ENCODE peak calls at places on chromosomes 13 and 19, in four cellular contexts. K is mammary epithelial cell, L is fibroblast of pulmonary artery, N is foreskin fibroblast. Y is an unnamed sample.

GRCh38 chr19:9039728-9040127 is 29.5 kb upstream of the MUC16 start:
- DNase-seq in K (peak), L (no peak), N (no peak), Y (no peak)

GRCh38 chr19:49391581-49392399 is 3.7 kb downstream of the KASH5 start:
- DNase-seq in K (peak), L (peak), N (peak), Y (peak)

GRCh38 chr13:36157475-36157874 is 26.3 kb upstream of the DCLK1 start:
- DNase-seq in K (no peak), L (no peak), N (no peak), Y (no peak)

GRCh38 chr13:22789027-22789593 is 391.7 kb upstream of the SGCG start:
- DNase-seq in K (no peak), L (no peak), N (no peak), Y (no peak)

GRCh38 chr13:102903659-102904407 is 58.0 kb downstream of the ERCC5 start:
- DNase-seq in K (peak), L (peak), N (no peak), Y (peak)

GRCh38 chr13:28657784-28658538 is 969 bp upstream of the POMP start:
- DNase-seq in K (peak), L (peak), N (no peak), Y (peak)

GRCh38 chr19:3821857-3822364 is 35.7 kb upstream of the MATK start:
- DNase-seq in K (no peak), L (peak), N (no peak), Y (peak)

GRCh38 chr13:90055121-90055520 is 1292.4 kb upstream of the MIR17HG start:
- DNase-seq in K (peak), L (no peak), N (no peak), Y (no peak)

GRCh38 chr19:17058236-17058635 is 17.0 kb downstream of the HAUS8 start:
- DNase-seq in K (peak), L (peak), N (no peak), Y (peak)

GRCh38 chr13:28568286-28568685 is 73.4 kb upstream of the FLT1 start:
- DNase-seq in K (no peak), L (peak), N (peak), Y (peak)

GRCh38 chr13:49113526-49114286 is 106.4 kb upstream of the MLNR start:
- DNase-seq in K (peak), L (peak), N (peak), Y (peak)
- H3K4me3 ChIP-seq in K (no peak), L (peak), N (no peak), Y (no peak)

DNA sequence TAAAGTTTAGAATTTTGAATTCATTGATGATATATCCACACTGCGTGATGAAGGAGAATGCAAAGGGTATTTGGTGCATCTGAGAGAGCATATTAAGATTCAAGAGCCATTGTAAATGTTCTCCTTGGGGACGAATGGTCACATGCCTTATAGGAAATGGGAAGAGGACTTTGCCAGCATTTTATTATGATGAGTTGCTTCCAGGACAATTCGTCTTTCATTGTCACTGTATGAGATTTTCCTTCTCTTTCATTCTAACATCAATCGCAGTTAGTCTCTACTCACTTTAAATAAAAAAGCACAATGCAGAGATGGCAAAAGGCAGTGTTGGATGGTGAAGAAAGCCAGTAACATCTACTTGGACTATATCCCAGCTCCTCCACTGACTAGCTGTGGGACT is 21.4 kb downstream of the WDFY2 start:
- DNase-seq in K (no peak), L (no peak), N (no peak), Y (peak)
- TF ChIP-seq CTCF in K (no peak), L (no peak), N (no peak), Y (no peak)

DNA sequence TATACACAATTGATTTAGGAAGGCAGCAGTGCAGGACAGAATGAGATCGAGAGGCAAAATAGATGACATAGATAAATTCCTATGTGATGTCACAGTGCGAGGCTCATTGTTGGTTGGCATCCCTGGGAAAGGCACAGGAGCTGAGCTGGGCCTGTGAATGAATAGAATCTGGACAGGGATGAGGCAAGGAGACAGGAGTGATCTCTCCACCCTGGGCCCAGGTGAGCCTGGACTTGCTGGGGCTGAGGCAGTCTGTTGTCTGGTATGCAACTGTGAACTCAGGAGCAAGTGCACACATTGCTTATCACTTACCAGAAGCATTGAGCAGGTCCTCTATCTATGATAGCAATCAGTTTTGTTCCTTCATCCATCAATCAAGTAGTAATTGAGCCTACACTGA is 48.2 kb upstream of the ESD start:
- DNase-seq in K (no peak), L (no peak), N (no peak), Y (no peak)
- H3K4me3 ChIP-seq in K (no peak), L (no peak), N (no peak), Y (no peak)

GRCh38 chr19:13023666-13024065 is 28.4 kb downstream of the NFIX start:
- DNase-seq in K (no peak), L (peak), N (no peak), Y (peak)

GRCh38 chr19:13026478-13026999 is 31.3 kb downstream of the NFIX start:
- DNase-seq in K (peak), L (peak), N (peak), Y (peak)

GRCh38 chr19:13024126-13024957 is 29.1 kb downstream of the NFIX start:
- DNase-seq in K (peak), L (peak), N (no peak), Y (no peak)

GRCh38 chr19:13025819-13026477 is 30.7 kb downstream of the NFIX start:
- DNase-seq in K (no peak), L (no peak), N (no peak), Y (no peak)

DNA sequence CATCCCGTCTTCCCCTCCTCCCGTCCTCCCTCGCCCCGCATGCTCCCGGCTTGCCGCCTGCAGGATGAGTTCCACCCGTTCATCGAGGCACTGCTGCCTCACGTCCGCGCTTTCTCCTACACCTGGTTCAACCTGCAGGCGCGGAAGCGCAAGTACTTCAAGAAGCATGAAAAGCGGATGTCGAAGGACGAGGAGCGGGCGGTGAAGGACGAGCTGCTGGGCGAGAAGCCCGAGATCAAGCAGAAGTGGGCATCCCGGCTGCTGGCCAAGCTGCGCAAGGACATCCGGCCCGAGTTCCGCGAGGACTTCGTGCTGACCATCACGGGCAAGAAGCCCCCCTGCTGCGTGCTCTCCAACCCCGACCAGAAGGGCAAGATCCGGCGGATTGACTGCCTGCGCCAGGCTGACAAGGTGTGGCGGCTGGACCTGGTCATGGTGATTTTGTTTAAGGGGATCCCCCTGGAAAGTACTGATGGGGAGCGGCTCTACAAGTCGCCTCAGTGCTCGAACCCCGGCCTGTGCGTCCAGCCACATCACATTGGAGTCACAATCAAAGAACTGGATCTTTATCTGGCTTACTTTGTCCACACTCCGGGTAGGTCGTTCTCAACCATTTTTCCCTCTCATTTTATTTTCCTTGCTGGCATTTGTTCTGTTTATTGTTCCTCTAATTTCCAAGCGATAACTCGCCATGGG is 29.8 kb downstream of the NFIX start:
- DNase-seq in K (peak), L (no peak), N (no peak), Y (no peak)
- TF ChIP-seq CTCF in K (no peak), L (no peak), N (no peak), Y (no peak)

DNA sequence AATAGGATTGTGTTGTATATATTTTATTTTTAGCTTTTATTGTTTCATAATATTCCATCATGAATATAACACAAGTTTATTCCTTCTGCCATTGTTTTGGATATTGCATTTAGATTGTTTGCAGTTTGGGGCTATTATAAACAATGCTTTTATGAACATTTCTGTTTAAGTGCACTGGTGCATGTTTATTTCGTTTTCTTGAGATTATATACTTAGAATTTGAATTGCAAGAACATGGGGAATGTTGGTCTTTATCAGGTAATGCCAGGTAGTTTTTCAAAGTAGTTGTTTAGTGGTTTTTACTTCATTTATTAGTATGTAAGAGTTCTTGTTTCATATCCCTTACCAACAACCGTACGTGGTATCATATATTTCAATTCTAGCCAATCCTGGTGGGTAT is 4.3 kb downstream of the LSM14A start:
- DNase-seq in K (no peak), L (no peak), N (no peak), Y (no peak)
- H3K4me3 ChIP-seq in K (no peak), L (no peak), N (peak), Y (no peak)

GRCh38 chr19:56837492-56837891 is 3.0 kb downstream of the PEG3 start:
- DNase-seq in K (peak), L (peak), N (no peak), Y (peak)
- TF ChIP-seq CTCF in K (no peak), L (no peak), N (no peak), Y (peak)

GRCh38 chr19:10230155-10230903 is 802 bp downstream of the S1PR2 start:
- DNase-seq in K (no peak), L (peak), N (peak), Y (peak)

GRCh38 chr19:10230904-10231623 is at the start of gene S1PR2:
- DNase-seq in K (peak), L (peak), N (peak), Y (peak)

GRCh38 chr19:10233946-10234345 is 2.8 kb upstream of the S1PR2 start:
- DNase-seq in K (no peak), L (no peak), N (no peak), Y (no peak)

GRCh38 chr19:10228925-10229324 is 2.2 kb downstream of the S1PR2 start:
- DNase-seq in K (no peak), L (peak), N (no peak), Y (peak)

DNA sequence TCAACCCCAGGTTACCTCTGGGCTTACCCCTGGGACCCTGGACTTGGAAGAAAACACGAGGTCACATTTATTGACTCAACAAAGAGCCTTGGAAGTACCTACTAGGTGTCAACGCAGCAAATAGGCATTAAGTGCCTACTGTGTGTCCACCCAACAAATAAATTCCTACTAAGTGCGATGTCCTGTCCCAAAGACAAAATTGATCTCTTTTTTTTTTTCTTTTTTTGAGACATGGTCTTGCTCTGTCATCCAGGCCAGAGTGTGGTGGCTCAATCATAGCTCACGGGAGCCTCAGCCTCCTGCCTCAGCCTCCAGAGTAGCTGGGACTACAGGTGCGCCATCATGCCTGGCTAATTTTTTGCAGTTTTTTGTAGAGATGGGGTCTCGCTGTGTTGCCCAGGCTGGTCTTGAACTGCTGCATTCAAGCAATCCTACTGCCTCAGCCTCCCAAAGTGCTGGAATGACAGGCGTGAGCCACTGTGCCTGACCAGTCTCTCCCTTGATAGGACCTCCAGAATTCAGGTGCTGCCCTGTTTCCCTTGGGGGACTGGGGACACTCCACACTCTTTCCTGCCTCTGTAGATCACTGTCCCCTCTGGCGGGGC is 595 bp upstream of the S1PR2 start:
- DNase-seq in K (no peak), L (no peak), N (no peak), Y (no peak)
- H3K4me3 ChIP-seq in K (peak), L (peak), N (peak), Y (peak)

GRCh38 chr19:15911599-15912237 is 13.8 kb upstream of the CYP4F2 start:
- DNase-seq in K (no peak), L (no peak), N (no peak), Y (no peak)
- TF ChIP-seq CTCF in K (no peak), L (no peak), N (no peak), Y (no peak)

GRCh38 chr19:35033067-35034004 is 3.1 kb downstream of the SCN1B start:
- DNase-seq in K (no peak), L (no peak), N (no peak), Y (no peak)
- H3K4me3 ChIP-seq in K (no peak), L (no peak), N (no peak), Y (no peak)

Y was measured in cardiac fibroblast.